ENCODE peak calls at places on chromosomes 1 and 21, in nine cellular contexts. S is fibroblast of mammary gland, J is Calu3, C is tibial artery, W is IMR-90, M is heart left ventricle, X is bronchial epithelial cell, Y is neural crest cell, H is HFF-Myc. D is an unnamed sample.

GRCh38 chr1:38613996-38614395 is 245.6 kb downstream of the RRAGC start:
- DNase-seq in S (no peak), J (no peak), C (no peak), W (no peak), M (peak), X (no peak), Y (no peak), H (no peak), D (peak)

GRCh38 chr21:44875341-44875740 is 1.9 kb upstream of the PTTG1IP start:
- DNase-seq in S (peak), J (no peak), C (no peak), W (peak), M (peak), X (peak), Y (no peak), H (no peak), D (no peak)

GRCh38 chr1:29501227-29501976 is 265.1 kb downstream of the PTPRU start:
- DNase-seq in S (no peak), J (no peak), C (no peak), W (no peak), M (no peak), X (no peak), Y (no peak), H (no peak), D (no peak)

GRCh38 chr1:110151175-110151715 is 951 bp downstream of the SLC6A17 start:
- DNase-seq in S (peak), J (no peak), C (no peak), W (no peak), M (no peak), X (no peak), Y (no peak), H (no peak), D (peak)

GRCh38 chr1:40307186-40307585 is 9.9 kb downstream of the COL9A2 start:
- DNase-seq in S (no peak), J (no peak), C (no peak), W (no peak), M (no peak), X (no peak), Y (no peak), H (no peak), D (no peak)

GRCh38 chr1:190711069-190711468 is 233.4 kb upstream of the BRINP3 start:
- DNase-seq in S (no peak), J (no peak), C (no peak), W (no peak), M (no peak), X (no peak), Y (no peak), H (no peak), D (no peak)

GRCh38 chr1:1355376-1355775 is 3.0 kb downstream of the MXRA8 start:
- DNase-seq in S (peak), J (no peak), C (no peak), W (peak), M (peak), X (no peak), Y (no peak), H (no peak), D (peak)

GRCh38 chr1:102365074-102365473 is 368.3 kb upstream of the OLFM3 start:
- DNase-seq in S (no peak), J (no peak), C (no peak), W (no peak), M (no peak), X (no peak), Y (no peak), H (no peak), D (no peak)

GRCh38 chr1:156970017-156970416 is 49.6 kb downstream of the LRRC71 start:
- DNase-seq in S (no peak), J (no peak), C (no peak), W (peak), M (no peak), X (peak), Y (no peak), H (no peak), D (no peak)
- TF ChIP-seq CTCF in S (peak), J (no peak), C (no peak), W (no peak), M (no peak), X (no peak), Y (peak), H (no peak), D (peak)

GRCh38 chr1:202561726-202562442 is 148.4 kb downstream of the SYT2 start:
- DNase-seq in S (no peak), J (no peak), C (no peak), W (no peak), M (no peak), X (no peak), Y (no peak), H (no peak), D (no peak)
- TF ChIP-seq CTCF in S (peak), J (no peak), C (peak), W (no peak), M (no peak), X (no peak), Y (peak), H (no peak), D (no peak)

GRCh38 chr1:91795601-91796389 is 90.2 kb downstream of the TGFBR3 start:
- DNase-seq in S (peak), J (no peak), C (no peak), W (peak), M (no peak), X (no peak), Y (no peak), H (no peak), D (no peak)
- TF ChIP-seq CTCF in S (no peak), J (no peak), C (no peak), W (no peak), M (no peak), X (no peak), Y (no peak), H (no peak), D (no peak)

DNA sequence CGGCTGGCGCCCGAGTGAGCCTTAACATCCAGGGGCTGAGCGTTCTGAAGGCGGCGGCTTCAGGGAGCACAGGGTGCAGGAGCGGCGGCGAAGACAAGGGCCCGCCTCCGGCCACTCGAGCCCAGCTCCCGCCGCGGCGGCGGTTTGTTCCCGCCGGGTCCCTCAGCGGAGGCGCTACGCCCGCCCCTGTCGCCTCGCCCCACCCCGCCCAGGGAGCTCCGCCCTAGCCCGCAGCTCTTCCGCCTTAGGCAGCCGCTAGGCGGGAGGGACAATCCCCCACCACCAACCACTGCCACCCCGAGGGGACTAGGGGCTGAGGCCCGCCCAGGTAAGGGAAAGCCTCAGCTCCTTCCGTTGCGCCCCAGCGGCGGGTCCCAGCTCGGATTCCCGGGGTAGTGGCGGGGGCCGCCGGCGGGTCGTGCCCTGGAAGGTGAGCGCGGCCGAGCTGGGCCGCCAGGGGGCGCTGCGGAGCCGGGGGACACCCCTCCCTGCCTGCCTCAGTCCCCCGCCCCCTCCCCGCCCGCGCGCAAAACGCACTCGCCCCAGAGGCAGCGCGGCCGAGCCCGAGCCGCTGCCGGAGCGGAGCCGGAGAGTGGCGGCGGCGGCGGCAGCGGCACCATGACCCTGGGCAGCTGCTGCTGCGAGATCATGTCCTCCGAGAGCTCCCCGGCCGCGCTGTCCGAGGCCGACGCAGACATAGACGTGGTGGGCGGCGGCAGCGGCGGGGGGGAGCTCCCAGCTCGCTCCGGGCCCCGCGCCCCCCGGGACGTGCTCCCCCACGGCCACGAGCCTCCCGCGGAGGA is at the start of gene FOXD2:
- DNase-seq in S (peak), J (peak), C (peak), W (peak), M (peak), X (peak), Y (peak), H (no peak), D (peak)
- TF ChIP-seq CTCF in S (peak), J (peak), C (peak), W (peak), M (peak), X (peak), Y (peak), H (peak), D (peak)

GRCh38 chr1:37561096-37561793 is 4.5 kb downstream of the DNALI1 start:
- DNase-seq in S (no peak), J (no peak), C (no peak), W (no peak), M (no peak), X (no peak), Y (no peak), H (no peak), D (no peak)

GRCh38 chr1:37562984-37563383 is 6.2 kb downstream of the DNALI1 start:
- DNase-seq in S (no peak), J (no peak), C (no peak), W (no peak), M (no peak), X (no peak), Y (no peak), H (no peak), D (no peak)

GRCh38 chr1:37559080-37559479 is 2.3 kb downstream of the DNALI1 start:
- DNase-seq in S (no peak), J (no peak), C (no peak), W (no peak), M (no peak), X (no peak), Y (no peak), H (no peak), D (no peak)

GRCh38 chr1:37558411-37558810 is 1.7 kb downstream of the DNALI1 start:
- DNase-seq in S (no peak), J (no peak), C (no peak), W (no peak), M (no peak), X (no peak), Y (no peak), H (no peak), D (no peak)

DNA sequence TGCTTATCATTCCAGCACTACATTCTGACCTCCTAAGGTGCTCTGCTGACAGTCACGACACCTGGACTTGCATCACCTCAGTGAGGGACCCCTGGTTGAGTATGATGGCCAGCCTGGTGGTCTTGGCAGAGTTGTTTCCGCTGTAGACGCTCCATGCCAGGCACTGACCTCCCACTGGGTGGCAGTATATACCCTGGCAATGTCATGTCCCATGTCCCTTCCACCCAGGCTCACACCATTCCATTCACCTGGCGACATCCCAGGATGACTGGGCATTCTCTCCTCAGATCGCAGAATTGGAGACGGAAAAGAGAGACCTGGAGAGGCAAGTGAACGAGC is 5.0 kb downstream of the DNALI1 start:
- DNase-seq in S (peak), J (peak), C (no peak), W (peak), M (no peak), X (peak), Y (no peak), H (no peak), D (peak)
- TF ChIP-seq CTCF in S (peak), J (peak), C (no peak), W (peak), M (peak), X (peak), Y (peak), H (peak), D (peak)

GRCh38 chr1:246613131-246613758 is 47.0 kb downstream of the CNST start:
- DNase-seq in S (no peak), J (no peak), C (no peak), W (no peak), M (no peak), X (peak), Y (no peak), H (no peak), D (no peak)

GRCh38 chr1:246609632-246610031 is 43.4 kb downstream of the CNST start:
- DNase-seq in S (no peak), J (no peak), C (no peak), W (no peak), M (no peak), X (no peak), Y (no peak), H (no peak), D (no peak)

GRCh38 chr1:246607466-246607865 is 41.2 kb downstream of the CNST start:
- DNase-seq in S (no peak), J (no peak), C (no peak), W (no peak), M (no peak), X (no peak), Y (no peak), H (no peak), D (no peak)

DNA sequence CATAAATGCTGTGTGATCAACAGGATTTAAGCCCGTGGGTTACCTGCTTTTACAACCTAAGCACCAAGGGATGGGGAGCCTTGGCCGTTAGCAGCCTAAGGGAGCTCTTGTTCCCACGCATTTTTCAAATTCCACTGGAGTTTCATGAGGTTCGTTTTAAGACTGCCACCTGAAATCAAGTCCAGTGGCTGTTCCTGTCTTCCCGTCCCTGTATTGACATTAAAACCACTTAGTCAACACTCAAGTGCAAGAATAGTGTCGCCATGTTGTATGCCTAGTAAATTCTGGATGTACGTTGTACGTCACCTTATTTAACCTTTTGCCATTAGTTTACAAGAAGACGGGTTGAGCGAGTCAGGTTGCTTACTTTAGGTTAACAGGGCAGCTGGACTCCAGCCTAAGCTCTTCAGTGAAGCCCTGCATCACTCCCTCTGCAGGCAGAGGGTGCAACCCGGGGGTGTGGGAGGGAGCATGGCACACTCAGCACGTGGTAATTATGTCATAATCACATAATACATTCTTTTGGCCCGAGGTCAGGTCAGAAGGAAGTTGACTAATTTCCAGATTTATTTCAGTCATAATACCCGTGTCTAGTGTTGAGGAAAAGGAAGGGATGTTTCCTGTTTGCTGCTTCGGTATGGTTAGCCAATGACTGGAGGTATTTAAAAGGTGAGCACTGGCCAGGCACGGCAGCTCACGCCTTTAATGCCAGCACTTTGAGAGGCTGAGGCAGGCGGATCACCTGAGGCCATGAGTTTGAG is 42.5 kb downstream of the CNST start:
- DNase-seq in S (peak), J (peak), C (peak), W (peak), M (peak), X (peak), Y (no peak), H (peak), D (no peak)
- TF ChIP-seq CTCF in S (peak), J (peak), C (no peak), W (peak), M (peak), X (peak), Y (no peak), H (peak), D (no peak)

DNA sequence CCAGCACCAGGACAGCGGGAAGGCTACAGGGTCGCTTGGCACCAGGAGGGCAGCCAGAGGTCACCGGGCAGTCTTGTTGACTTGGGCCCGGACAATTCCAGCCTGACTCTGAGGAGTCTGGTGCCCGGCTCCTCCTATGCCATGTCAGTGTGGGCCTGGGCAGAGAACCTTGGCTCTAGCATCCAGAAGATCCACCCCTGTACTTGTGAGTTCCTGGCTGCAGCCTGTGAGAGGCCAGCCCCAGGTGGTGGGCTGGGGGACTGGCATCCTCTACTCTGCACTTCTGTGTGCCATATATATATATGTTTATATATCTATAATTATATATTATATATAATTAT is 11.6 kb upstream of the PTPN7 start:
- DNase-seq in S (no peak), J (no peak), C (no peak), W (no peak), M (no peak), X (no peak), Y (no peak), H (no peak), D (no peak)
- TF ChIP-seq CTCF in S (no peak), J (no peak), C (no peak), W (no peak), M (no peak), X (no peak), Y (no peak), H (no peak), D (no peak)

GRCh38 chr1:206982216-206982615 is 12.0 kb upstream of the FCAMR start:
- DNase-seq in S (peak), J (peak), C (no peak), W (peak), M (peak), X (no peak), Y (peak), H (no peak), D (peak)
- TF ChIP-seq CTCF in S (peak), J (peak), C (peak), W (peak), M (peak), X (peak), Y (peak), H (peak), D (peak)